ENCODE peak calls at places on chromosomes 13 and 19, in five cellular contexts. Q is left ventricle myocardium superior, V is activated T-helper 1 cell treated with Interleukin-2 at 50 U/mL for 16 hours, F is NB4, L is IMR-90. S is an unnamed sample.

GRCh38 chr19:11444059-11444458 is 8.6 kb downstream of the PRKCSH start:
- DNase-seq in Q (no peak), V (no peak), F (no peak), L (no peak), S (peak)

GRCh38 chr13:110371550-110372465 is 64.7 kb downstream of the COL4A2 start:
- DNase-seq in Q (no peak), V (no peak), F (no peak), L (peak), S (no peak)

GRCh38 chr13:100019780-100020356 is 38.3 kb downstream of the ZIC2 start:
- DNase-seq in Q (no peak), V (no peak), F (no peak), L (no peak), S (no peak)

GRCh38 chr19:46624958-46625661 is at the start of gene PTGIR:
- DNase-seq in Q (peak), V (no peak), F (peak), L (peak), S (peak)

GRCh38 chr19:8655340-8655709 is 24.9 kb downstream of the NFILZ start:
- DNase-seq in Q (no peak), V (peak), F (peak), L (no peak), S (no peak)

GRCh38 chr19:290539-291521 is at the start of gene PLPP2:
- DNase-seq in Q (no peak), V (no peak), F (no peak), L (no peak), S (no peak)

GRCh38 chr19:42092350-42092749 is 16.4 kb downstream of the ZNF574 start:
- DNase-seq in Q (no peak), V (no peak), F (peak), L (no peak), S (no peak)

GRCh38 chr19:38718747-38719543 is 25.3 kb downstream of the CAPN12 start:
- DNase-seq in Q (peak), V (no peak), F (no peak), L (no peak), S (peak)

GRCh38 chr19:47026889-47027288 is 7.3 kb downstream of the NPAS1 start:
- DNase-seq in Q (no peak), V (no peak), F (no peak), L (no peak), S (no peak)

GRCh38 chr13:20446900-20447299 is 78.8 kb downstream of the CRYL1 start:
- DNase-seq in Q (no peak), V (no peak), F (no peak), L (no peak), S (no peak)

GRCh38 chr13:99119686-99120085 is 81.0 kb upstream of the UBAC2 start:
- DNase-seq in Q (no peak), V (no peak), F (no peak), L (no peak), S (no peak)

GRCh38 chr13:39913928-39914327 is 258.5 kb downstream of the COG6 start:
- DNase-seq in Q (no peak), V (no peak), F (peak), L (no peak), S (no peak)

GRCh38 chr13:28173793-28174192 is 35.4 kb downstream of the PAN3 start:
- DNase-seq in Q (no peak), V (no peak), F (no peak), L (no peak), S (no peak)

GRCh38 chr13:58048670-58049069 is 417.1 kb downstream of the PCDH17 start:
- DNase-seq in Q (no peak), V (no peak), F (no peak), L (no peak), S (no peak)

GRCh38 chr13:100124265-100124664 is 35.4 kb downstream of the PCCA start:
- DNase-seq in Q (no peak), V (no peak), F (peak), L (peak), S (no peak)

GRCh38 chr19:28556371-28556770 is 656.6 kb downstream of the UQCRFS1 start:
- DNase-seq in Q (no peak), V (no peak), F (no peak), L (no peak), S (no peak)

GRCh38 chr13:24630851-24631341 is 49.3 kb upstream of the ATP12A start:
- DNase-seq in Q (no peak), V (no peak), F (peak), L (peak), S (no peak)

GRCh38 chr13:31807090-31807541 is 67.8 kb downstream of the RXFP2 start:
- DNase-seq in Q (no peak), V (no peak), F (peak), L (no peak), S (no peak)

GRCh38 chr13:84137292-84137691 is 255.0 kb upstream of the SLITRK1 start:
- DNase-seq in Q (no peak), V (peak), F (peak), L (no peak), S (no peak)

GRCh38 chr13:76848596-76848995 is 37.6 kb downstream of the KCTD12 start:
- DNase-seq in Q (peak), V (no peak), F (peak), L (peak), S (no peak)

GRCh38 chr19:57419439-57419838 is 8.5 kb downstream of the ZNF17 start:
- DNase-seq in Q (no peak), V (no peak), F (no peak), L (no peak), S (no peak)

GRCh38 chr19:49820125-49820524 is 2.0 kb downstream of the MED25 start:
- DNase-seq in Q (no peak), V (no peak), F (no peak), L (no peak), S (no peak)

GRCh38 chr13:27425918-27426630 is 1.7 kb downstream of the GTF3A start:
- DNase-seq in Q (peak), V (peak), F (peak), L (peak), S (no peak)

GRCh38 chr19:8610041-8610927 is at the start of gene ADAMTS10:
- DNase-seq in Q (peak), V (peak), F (peak), L (peak), S (no peak)

GRCh38 chr19:10420444-10421239 is at the start of gene PDE4A:
- DNase-seq in Q (peak), V (no peak), F (peak), L (no peak), S (no peak)

GRCh38 chr13:82758056-82758455 is 1124.2 kb downstream of the SLITRK1 start:
- DNase-seq in Q (no peak), V (no peak), F (peak), L (peak), S (no peak)

GRCh38 chr19:50728084-50728737 is 5.0 kb downstream of the CLEC11A start:
- DNase-seq in Q (peak), V (no peak), F (peak), L (peak), S (no peak)

GRCh38 chr19:35524181-35524838 is 3.8 kb downstream of the SBSN start:
- DNase-seq in Q (no peak), V (no peak), F (no peak), L (no peak), S (no peak)

GRCh38 chr19:4722671-4723464 is 774 bp downstream of the DPP9 start:
- DNase-seq in Q (no peak), V (no peak), F (peak), L (peak), S (peak)

GRCh38 chr13:102460806-102461205 is 59.0 kb upstream of the FGF14 start:
- DNase-seq in Q (no peak), V (no peak), F (no peak), L (no peak), S (no peak)

GRCh38 chr19:5951338-5951861 is 26.5 kb downstream of the RANBP3 start:
- DNase-seq in Q (no peak), V (no peak), F (no peak), L (no peak), S (no peak)

GRCh38 chr19:47615714-47616113 is 6.8 kb downstream of the BICRA start:
- DNase-seq in Q (no peak), V (no peak), F (no peak), L (no peak), S (no peak)

GRCh38 chr19:54430306-54431254 is 15.3 kb downstream of the TTYH1 start:
- DNase-seq in Q (peak), V (no peak), F (peak), L (no peak), S (no peak)

GRCh38 chr13:79387853-79388252 is 18.2 kb downstream of the RBM26 start:
- DNase-seq in Q (no peak), V (no peak), F (no peak), L (no peak), S (no peak)

GRCh38 chr13:30863796-30864195 is 42.3 kb upstream of the MEDAG start:
- DNase-seq in Q (no peak), V (no peak), F (no peak), L (no peak), S (no peak)

GRCh38 chr13:49608932-49609331 is 19.4 kb upstream of the ARL11 start:
- DNase-seq in Q (no peak), V (no peak), F (peak), L (peak), S (no peak)